ENCODE peak calls at places on chromosomes 6 and 20, in ten cellular contexts. P is mucosa of descending colon; M is CD8-positive, alpha-beta T cell; A is cardiac fibroblast; E is GM06990; H is GM23338; L is body of pancreas; Z is left ventricle myocardium inferior; C is epithelial cell of esophagus; R is BJ. T is an unnamed sample.
A peak's percentile ranks its signal among the peaks of the same experiment; 100 is the strongest.

GRCh38 chr6:16511048-16511660 is 250.1 kb downstream of the ATXN1 start:
- DNase-seq in A (peak; percentile 68), P (no peak), E (no peak), R (no peak), Z (no peak), M (no peak), C (peak; percentile 48), L (no peak), H (peak; percentile 62), T (peak; percentile 56)

GRCh38 chr6:131156411-131156810 is 21.1 kb downstream of the AKAP7 start:
- DNase-seq in A (no peak), P (no peak), H (no peak), Z (no peak), E (no peak), R (no peak), M (no peak), L (no peak), C (no peak), T (no peak)

GRCh38 chr6:4320860-4321259 is 185.5 kb upstream of the ECI2 start:
- DNase-seq in C (peak; percentile 93), Z (no peak), A (peak; percentile 95), P (no peak), R (peak; percentile 96), H (no peak), E (no peak), M (no peak), L (no peak), T (peak; percentile 98)

GRCh38 chr20:32972181-32973076 is 31.8 kb downstream of the SUN5 start:
- DNase-seq in R (no peak), L (no peak), Z (no peak), H (peak; percentile 13), A (no peak), P (no peak), M (peak; percentile 72), E (peak; percentile 77), C (no peak), T (no peak)

GRCh38 chr6:168634928-168635327 is 193.9 kb downstream of the SMOC2 start:
- DNase-seq in M (no peak), C (no peak), L (no peak), E (no peak), R (no peak), A (no peak), P (no peak), Z (no peak), H (no peak), T (no peak)

GRCh38 chr6:44005507-44005903 is 121.7 kb downstream of the MRPL14 start:
- DNase-seq in C (no peak), M (no peak), E (no peak), A (no peak), L (no peak), P (no peak), Z (no peak), R (no peak), H (no peak), T (no peak)

GRCh38 chr6:87066449-87067288 is 28.2 kb downstream of the CGA start:
- DNase-seq in H (peak; percentile 66), E (peak; percentile 12), Z (no peak), A (peak; percentile 79), C (peak; percentile 71), M (no peak), R (peak; percentile 8), P (no peak), L (peak; percentile 45), T (peak; percentile 71)

GRCh38 chr20:61464634-61465033 is 212.6 kb downstream of the CDH4 start:
- DNase-seq in A (no peak), Z (no peak), M (no peak), P (no peak), H (no peak), R (no peak), E (no peak), C (no peak), L (no peak), T (no peak)

GRCh38 chr20:57856658-57857057 is 146.8 kb upstream of the PMEPA1 start:
- DNase-seq in L (no peak), A (no peak), H (no peak), C (no peak), P (no peak), E (no peak), M (no peak), Z (no peak), R (no peak), T (no peak)
- TF ChIP-seq CTCF in L (no peak), A (no peak), H (no peak), C (no peak), P (no peak), E (no peak), M (no peak), Z (no peak), R (no peak), T (no peak)

DNA sequence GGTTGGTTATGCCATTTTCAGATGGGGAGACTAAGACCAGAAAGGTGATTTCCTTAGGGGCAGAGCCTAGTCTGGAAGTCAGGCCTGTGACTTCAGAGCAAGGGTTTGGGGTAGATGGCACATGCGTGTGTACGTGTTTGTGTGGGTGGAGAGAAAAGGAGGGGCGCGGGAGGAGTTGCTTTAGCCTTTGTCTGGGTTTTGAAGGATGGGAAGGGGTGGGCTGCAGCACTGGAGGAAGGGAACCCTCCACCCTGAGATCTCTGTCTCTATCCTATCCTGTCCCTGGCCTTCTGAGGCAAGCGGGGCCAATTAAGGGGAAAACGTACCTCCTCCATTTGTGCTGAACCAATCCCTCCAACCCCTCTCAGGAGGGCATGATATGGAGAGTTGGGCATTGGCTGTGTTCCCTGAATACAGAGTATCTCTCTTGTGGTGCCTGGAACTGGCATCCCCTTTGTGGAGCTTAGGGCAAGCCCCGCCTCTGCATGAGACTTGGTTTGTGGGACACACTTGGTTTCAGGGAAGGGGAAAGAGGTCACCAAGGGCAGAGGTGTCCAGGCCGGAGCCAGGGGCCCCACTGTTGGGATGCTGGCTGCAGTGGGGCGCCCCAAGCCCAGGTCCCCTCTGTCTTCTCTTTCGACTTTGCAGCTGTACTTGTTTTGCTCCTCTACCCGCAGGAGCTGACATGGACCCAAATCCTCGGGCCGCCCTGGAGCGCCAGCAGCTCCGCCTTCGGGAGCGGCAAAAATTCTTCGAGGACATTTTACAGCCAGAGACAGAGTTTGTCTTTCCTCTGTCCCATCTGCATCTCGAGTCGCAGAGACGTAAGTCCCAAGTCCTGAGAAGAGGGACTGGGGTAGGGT is at the start of gene DBNDD2:
- DNase-seq in L (no peak), C (no peak), A (no peak), P (no peak), R (no peak), M (no peak), E (no peak), Z (peak; percentile 54), H (no peak), T (no peak)
- H3K4me3 ChIP-seq in L (peak within 1 kb of the TSS; percentile 90), C (peak within 1 kb of the TSS; percentile 75), A (peak within 1 kb of the TSS; percentile 60), P (peak within 1 kb of the TSS; percentile 75), R (peak within 1 kb of the TSS; percentile 66), M (peak within 1 kb of the TSS; percentile 66), E (no peak within 1 kb of the TSS), Z (peak within 1 kb of the TSS; percentile 98), H (peak within 1 kb of the TSS; percentile 95), T (peak within 1 kb of the TSS; percentile 78)

GRCh38 chr6:57078808-57079207 is 11.2 kb upstream of the ZNF451 start:
- DNase-seq in P (no peak), L (no peak), M (no peak), E (no peak), H (no peak), C (no peak), R (no peak), Z (no peak), A (no peak), T (no peak)

GRCh38 chr6:57072108-57072507 is 17.9 kb upstream of the ZNF451 start:
- DNase-seq in C (no peak), E (no peak), L (no peak), A (no peak), Z (no peak), H (no peak), R (no peak), M (no peak), P (no peak), T (no peak)

GRCh38 chr6:57069920-57070331 is 20.1 kb upstream of the ZNF451 start:
- DNase-seq in R (no peak), E (no peak), A (no peak), M (no peak), L (no peak), H (peak; percentile 67), C (no peak), Z (no peak), P (no peak), T (no peak)

GRCh38 chr6:57074383-57074782 is 15.6 kb upstream of the ZNF451 start:
- DNase-seq in M (no peak), C (no peak), R (no peak), Z (no peak), E (no peak), L (no peak), H (no peak), A (no peak), P (no peak), T (no peak)

GRCh38 chr6:57075092-57075491 is 14.9 kb upstream of the ZNF451 start:
- DNase-seq in R (no peak), E (no peak), C (no peak), P (no peak), A (no peak), Z (no peak), H (no peak), M (no peak), L (no peak), T (no peak)
- TF ChIP-seq CTCF in R (no peak), E (no peak), C (no peak), P (no peak), A (no peak), Z (no peak), H (no peak), M (no peak), L (no peak), T (no peak)

GRCh38 chr6:144298167-144298671 is 13.1 kb downstream of the UTRN start:
- DNase-seq in P (no peak), E (no peak), A (no peak), L (no peak), Z (no peak), H (no peak), R (no peak), C (no peak), M (no peak), T (no peak)

GRCh38 chr6:144295981-144296767 is 11.0 kb downstream of the UTRN start:
- DNase-seq in A (no peak), Z (no peak), R (no peak), E (no peak), M (no peak), P (no peak), H (no peak), C (no peak), L (peak; percentile 16), T (no peak)

GRCh38 chr6:144294016-144294415 is 8.9 kb downstream of the UTRN start:
- DNase-seq in E (no peak), Z (no peak), C (peak; percentile 44), P (no peak), A (peak; percentile 94), R (peak; percentile 74), H (no peak), L (no peak), M (no peak), T (peak; percentile 68)

GRCh38 chr6:144296973-144297372 is 11.8 kb downstream of the UTRN start:
- DNase-seq in C (no peak), P (no peak), Z (no peak), E (no peak), M (no peak), H (no peak), R (no peak), A (no peak), L (peak; percentile 82), T (no peak)

DNA sequence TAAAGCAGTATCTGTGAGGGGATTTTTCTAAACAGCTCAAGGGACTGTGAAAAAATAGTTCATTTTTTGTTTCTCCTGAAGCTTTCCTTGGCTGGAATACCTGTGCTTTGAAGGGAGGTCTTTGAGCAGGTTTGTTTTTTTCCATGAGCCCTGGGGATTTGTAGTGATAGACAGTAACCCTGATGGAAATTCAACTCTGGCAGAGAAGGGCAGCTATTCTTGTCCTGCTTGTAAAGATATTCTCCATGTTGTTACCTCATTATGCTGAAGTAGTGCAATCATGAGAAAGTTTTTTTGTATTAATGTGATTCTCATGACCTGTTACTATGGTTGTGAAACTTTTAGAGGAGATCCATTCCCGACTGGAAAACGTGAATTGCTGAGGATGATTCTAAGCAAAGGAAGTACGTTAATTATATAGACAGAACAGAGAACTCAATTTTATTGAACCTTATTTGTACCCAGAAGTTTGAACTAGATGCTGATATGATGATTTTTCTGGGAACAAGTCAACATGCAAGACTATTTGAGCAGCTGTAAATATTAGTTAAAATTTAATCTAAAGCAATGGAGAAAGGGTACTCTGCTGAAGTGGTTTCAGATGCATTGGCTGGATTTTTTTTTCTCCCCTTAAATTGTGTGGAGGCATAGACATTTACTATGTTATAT is 12.5 kb downstream of the UTRN start:
- DNase-seq in Z (no peak), C (peak; percentile 52), E (no peak), L (no peak), M (no peak), P (no peak), A (no peak), H (no peak), R (no peak), T (peak; percentile 44)
- H3K4me3 ChIP-seq in Z (peak overlapping the region; percentile 13), C (no peak overlapping the region), E (no peak overlapping the region), L (no peak overlapping the region), M (no peak overlapping the region), P (no peak overlapping the region), A (no peak overlapping the region), H (no peak overlapping the region), R (no peak overlapping the region), T (no peak overlapping the region)

T was measured in fibroblast of villous mesenchyme.